ENCODE peak calls at places on chromosomes 6 and 20, in six cellular contexts. One of them, this sample, is unnamed.

GRCh38 chr6:145891126-145891525 is 73.0 kb downstream of the SHPRH start:
- DNase-seq in heart right ventricle: no peak
- DNase-seq in mesendoderm: no peak
- DNase-seq in CD8-positive, alpha-beta T cell: no peak
- DNase-seq in fibroblast of lung: peak
- DNase-seq in DND-41: no peak
- DNase-seq in this sample: no peak

GRCh38 chr20:47610247-47610944 is 108.7 kb downstream of the NCOA3 start:
- DNase-seq in heart right ventricle: peak
- DNase-seq in mesendoderm: peak
- DNase-seq in CD8-positive, alpha-beta T cell: peak
- DNase-seq in fibroblast of lung: peak
- DNase-seq in DND-41: no peak
- DNase-seq in this sample: no peak

GRCh38 chr6:99761701-99762100 is 155.1 kb downstream of the PRDM13 start:
- DNase-seq in heart right ventricle: no peak
- DNase-seq in mesendoderm: no peak
- DNase-seq in CD8-positive, alpha-beta T cell: no peak
- DNase-seq in fibroblast of lung: no peak
- DNase-seq in DND-41: no peak
- DNase-seq in this sample: no peak

GRCh38 chr6:111357680-111358079 is 125.3 kb downstream of the REV3L start:
- DNase-seq in heart right ventricle: no peak
- DNase-seq in mesendoderm: no peak
- DNase-seq in CD8-positive, alpha-beta T cell: no peak
- DNase-seq in fibroblast of lung: peak
- DNase-seq in DND-41: no peak
- DNase-seq in this sample: no peak

GRCh38 chr6:137497722-137498463 is 3.7 kb upstream of the OLIG3 start:
- DNase-seq in heart right ventricle: no peak
- DNase-seq in mesendoderm: no peak
- DNase-seq in CD8-positive, alpha-beta T cell: no peak
- DNase-seq in fibroblast of lung: no peak
- DNase-seq in DND-41: no peak
- DNase-seq in this sample: no peak

GRCh38 chr20:57953638-57954037 is 243.8 kb upstream of the PMEPA1 start:
- DNase-seq in heart right ventricle: no peak
- DNase-seq in mesendoderm: no peak
- DNase-seq in CD8-positive, alpha-beta T cell: no peak
- DNase-seq in fibroblast of lung: peak
- DNase-seq in DND-41: no peak
- DNase-seq in this sample: no peak

GRCh38 chr20:49510562-49511117 is 28.2 kb upstream of the KCNB1 start:
- DNase-seq in heart right ventricle: peak
- DNase-seq in mesendoderm: no peak
- DNase-seq in CD8-positive, alpha-beta T cell: no peak
- DNase-seq in fibroblast of lung: peak
- DNase-seq in DND-41: no peak
- DNase-seq in this sample: no peak

GRCh38 chr6:166907373-166907841 is 48.9 kb downstream of the RNASET2 start:
- DNase-seq in heart right ventricle: no peak
- DNase-seq in mesendoderm: no peak
- DNase-seq in CD8-positive, alpha-beta T cell: no peak
- DNase-seq in fibroblast of lung: no peak
- DNase-seq in DND-41: peak
- DNase-seq in this sample: no peak

GRCh38 chr20:4073852-4074741 is 58.7 kb upstream of the RNF24 start:
- DNase-seq in heart right ventricle: no peak
- DNase-seq in mesendoderm: no peak
- DNase-seq in CD8-positive, alpha-beta T cell: no peak
- DNase-seq in fibroblast of lung: no peak
- DNase-seq in DND-41: no peak
- DNase-seq in this sample: no peak

GRCh38 chr20:56359212-56360132 is 698 bp downstream of the FAM210B start:
- DNase-seq in heart right ventricle: peak
- DNase-seq in mesendoderm: peak
- DNase-seq in CD8-positive, alpha-beta T cell: no peak
- DNase-seq in fibroblast of lung: peak
- DNase-seq in DND-41: no peak
- DNase-seq in this sample: no peak

GRCh38 chr6:46626228-46626909 is 26.2 kb downstream of the CYP39A1 start:
- DNase-seq in heart right ventricle: peak
- DNase-seq in mesendoderm: peak
- DNase-seq in CD8-positive, alpha-beta T cell: no peak
- DNase-seq in fibroblast of lung: no peak
- DNase-seq in DND-41: no peak
- DNase-seq in this sample: peak

GRCh38 chr6:3109755-3110154 is 8.8 kb upstream of the BPHL start:
- DNase-seq in heart right ventricle: no peak
- DNase-seq in mesendoderm: no peak
- DNase-seq in CD8-positive, alpha-beta T cell: no peak
- DNase-seq in fibroblast of lung: no peak
- DNase-seq in DND-41: no peak
- DNase-seq in this sample: no peak

GRCh38 chr6:161100072-161100471 is 108.5 kb downstream of the MAP3K4 start:
- DNase-seq in heart right ventricle: no peak
- DNase-seq in mesendoderm: no peak
- DNase-seq in CD8-positive, alpha-beta T cell: no peak
- DNase-seq in fibroblast of lung: no peak
- DNase-seq in DND-41: no peak
- DNase-seq in this sample: no peak

GRCh38 chr6:157935786-157936185 is 45.9 kb upstream of the SYNJ2 start:
- DNase-seq in heart right ventricle: no peak
- DNase-seq in mesendoderm: no peak
- DNase-seq in CD8-positive, alpha-beta T cell: no peak
- DNase-seq in fibroblast of lung: no peak
- DNase-seq in DND-41: no peak
- DNase-seq in this sample: no peak

GRCh38 chr20:33908351-33908750 is 85.4 kb upstream of the RALY start:
- DNase-seq in heart right ventricle: no peak
- DNase-seq in mesendoderm: peak
- DNase-seq in CD8-positive, alpha-beta T cell: no peak
- DNase-seq in fibroblast of lung: no peak
- DNase-seq in DND-41: no peak
- DNase-seq in this sample: no peak

GRCh38 chr20:60851826-60852704 is 400.0 kb upstream of the CDH4 start:
- DNase-seq in heart right ventricle: no peak
- DNase-seq in mesendoderm: peak
- DNase-seq in CD8-positive, alpha-beta T cell: no peak
- DNase-seq in fibroblast of lung: no peak
- DNase-seq in DND-41: peak
- DNase-seq in this sample: peak

GRCh38 chr20:63242736-63243135 is 7.0 kb downstream of the BIRC7 start:
- DNase-seq in heart right ventricle: no peak
- DNase-seq in mesendoderm: no peak
- DNase-seq in CD8-positive, alpha-beta T cell: no peak
- DNase-seq in fibroblast of lung: no peak
- DNase-seq in DND-41: no peak
- DNase-seq in this sample: no peak

GRCh38 chr6:41503841-41504525 is 42.2 kb upstream of the FOXP4 start:
- DNase-seq in heart right ventricle: no peak
- DNase-seq in mesendoderm: peak
- DNase-seq in CD8-positive, alpha-beta T cell: no peak
- DNase-seq in fibroblast of lung: peak
- DNase-seq in DND-41: no peak
- DNase-seq in this sample: no peak

GRCh38 chr6:13038315-13039261 is 289.7 kb downstream of the TBC1D7 start:
- DNase-seq in heart right ventricle: peak
- DNase-seq in mesendoderm: no peak
- DNase-seq in CD8-positive, alpha-beta T cell: no peak
- DNase-seq in fibroblast of lung: no peak
- DNase-seq in DND-41: no peak
- DNase-seq in this sample: no peak

GRCh38 chr6:71082033-71082620 is 125.3 kb upstream of the B3GAT2 start:
- DNase-seq in heart right ventricle: no peak
- DNase-seq in mesendoderm: no peak
- DNase-seq in CD8-positive, alpha-beta T cell: no peak
- DNase-seq in fibroblast of lung: peak
- DNase-seq in DND-41: no peak
- DNase-seq in this sample: no peak

GRCh38 chr6:71079707-71080106 is 122.8 kb upstream of the B3GAT2 start:
- DNase-seq in heart right ventricle: no peak
- DNase-seq in mesendoderm: no peak
- DNase-seq in CD8-positive, alpha-beta T cell: no peak
- DNase-seq in fibroblast of lung: peak
- DNase-seq in DND-41: no peak
- DNase-seq in this sample: no peak

GRCh38 chr6:71080793-71081192 is 123.9 kb upstream of the B3GAT2 start:
- DNase-seq in heart right ventricle: peak
- DNase-seq in mesendoderm: no peak
- DNase-seq in CD8-positive, alpha-beta T cell: no peak
- DNase-seq in fibroblast of lung: peak
- DNase-seq in DND-41: no peak
- DNase-seq in this sample: no peak

GRCh38 chr6:71080151-71080550 is 123.3 kb upstream of the B3GAT2 start:
- DNase-seq in heart right ventricle: no peak
- DNase-seq in mesendoderm: no peak
- DNase-seq in CD8-positive, alpha-beta T cell: no peak
- DNase-seq in fibroblast of lung: peak
- DNase-seq in DND-41: no peak
- DNase-seq in this sample: no peak

GRCh38 chr6:71077655-71078054 is 120.8 kb upstream of the B3GAT2 start:
- DNase-seq in heart right ventricle: no peak
- DNase-seq in mesendoderm: no peak
- DNase-seq in CD8-positive, alpha-beta T cell: no peak
- DNase-seq in fibroblast of lung: no peak
- DNase-seq in DND-41: no peak
- DNase-seq in this sample: no peak
- H3K4me3 ChIP-seq in heart right ventricle: no peak
- H3K4me3 ChIP-seq in mesendoderm: no peak
- H3K4me3 ChIP-seq in CD8-positive, alpha-beta T cell: no peak
- H3K4me3 ChIP-seq in fibroblast of lung: no peak
- H3K4me3 ChIP-seq in DND-41: no peak
- H3K4me3 ChIP-seq in this sample: no peak

DNA sequence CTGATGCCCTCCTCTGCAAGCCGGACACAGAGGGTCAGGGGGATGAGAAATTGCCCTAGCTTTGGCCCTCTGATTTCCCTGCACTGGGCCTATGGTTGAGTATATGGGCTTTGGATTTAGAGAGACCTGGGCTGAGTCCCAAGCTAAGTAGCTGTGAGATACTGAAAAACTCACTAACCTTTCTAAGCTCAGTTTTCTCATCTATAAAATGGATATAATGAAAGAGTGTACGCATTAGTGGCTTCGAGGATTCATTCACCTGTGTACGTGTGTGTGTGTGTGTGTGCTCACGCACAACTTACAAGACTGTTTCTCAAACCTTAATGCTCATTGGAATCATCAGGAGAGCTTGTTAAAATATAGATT is 12.7 kb upstream of the RBPJL start:
- DNase-seq in heart right ventricle: no peak
- DNase-seq in mesendoderm: no peak
- DNase-seq in CD8-positive, alpha-beta T cell: no peak
- DNase-seq in fibroblast of lung: no peak
- DNase-seq in DND-41: no peak
- DNase-seq in this sample: no peak
- H3K4me3 ChIP-seq in heart right ventricle: no peak
- H3K4me3 ChIP-seq in mesendoderm: no peak
- H3K4me3 ChIP-seq in CD8-positive, alpha-beta T cell: peak
- H3K4me3 ChIP-seq in fibroblast of lung: peak
- H3K4me3 ChIP-seq in DND-41: no peak
- H3K4me3 ChIP-seq in this sample: no peak

GRCh38 chr6:156741287-156742073 is 35.7 kb upstream of the ARID1B start:
- DNase-seq in heart right ventricle: no peak
- DNase-seq in mesendoderm: no peak
- DNase-seq in CD8-positive, alpha-beta T cell: no peak
- DNase-seq in fibroblast of lung: no peak
- DNase-seq in DND-41: no peak
- DNase-seq in this sample: no peak
- H3K4me3 ChIP-seq in heart right ventricle: no peak
- H3K4me3 ChIP-seq in mesendoderm: no peak
- H3K4me3 ChIP-seq in CD8-positive, alpha-beta T cell: no peak
- H3K4me3 ChIP-seq in fibroblast of lung: no peak
- H3K4me3 ChIP-seq in DND-41: no peak
- H3K4me3 ChIP-seq in this sample: no peak

DNA sequence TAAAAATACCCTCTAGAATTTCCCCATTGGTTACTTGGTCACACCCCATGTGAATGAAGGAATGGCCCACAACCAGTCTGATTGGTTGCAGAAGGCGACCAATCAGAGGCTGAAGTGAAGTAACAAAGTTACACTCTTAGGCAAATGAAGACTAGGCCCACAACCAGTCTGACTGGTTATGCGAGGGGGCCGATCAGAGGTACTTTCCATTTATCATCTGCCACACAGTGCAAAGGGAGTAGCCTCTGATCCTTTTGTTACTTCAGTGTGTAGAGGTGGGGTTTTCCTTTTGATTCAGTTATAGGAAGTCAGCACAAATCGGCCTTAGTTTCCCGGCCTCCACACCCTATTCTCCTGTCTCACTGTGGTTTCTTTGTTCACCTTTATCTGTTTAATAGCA is 61.2 kb upstream of the SGK1 start:
- DNase-seq in heart right ventricle: peak
- DNase-seq in mesendoderm: peak
- DNase-seq in CD8-positive, alpha-beta T cell: no peak
- DNase-seq in fibroblast of lung: no peak
- DNase-seq in DND-41: no peak
- DNase-seq in this sample: no peak
- H3K4me3 ChIP-seq in heart right ventricle: no peak
- H3K4me3 ChIP-seq in mesendoderm: no peak
- H3K4me3 ChIP-seq in CD8-positive, alpha-beta T cell: no peak
- H3K4me3 ChIP-seq in fibroblast of lung: no peak
- H3K4me3 ChIP-seq in DND-41: no peak
- H3K4me3 ChIP-seq in this sample: no peak

GRCh38 chr6:112620832-112621569 is 273.9 kb downstream of the RFPL4B start:
- DNase-seq in heart right ventricle: no peak
- DNase-seq in mesendoderm: no peak
- DNase-seq in CD8-positive, alpha-beta T cell: no peak
- DNase-seq in fibroblast of lung: peak
- DNase-seq in DND-41: no peak
- DNase-seq in this sample: no peak

GRCh38 chr6:112622036-112622435 is 274.9 kb downstream of the RFPL4B start:
- DNase-seq in heart right ventricle: no peak
- DNase-seq in mesendoderm: no peak
- DNase-seq in CD8-positive, alpha-beta T cell: no peak
- DNase-seq in fibroblast of lung: no peak
- DNase-seq in DND-41: no peak
- DNase-seq in this sample: no peak

DNA sequence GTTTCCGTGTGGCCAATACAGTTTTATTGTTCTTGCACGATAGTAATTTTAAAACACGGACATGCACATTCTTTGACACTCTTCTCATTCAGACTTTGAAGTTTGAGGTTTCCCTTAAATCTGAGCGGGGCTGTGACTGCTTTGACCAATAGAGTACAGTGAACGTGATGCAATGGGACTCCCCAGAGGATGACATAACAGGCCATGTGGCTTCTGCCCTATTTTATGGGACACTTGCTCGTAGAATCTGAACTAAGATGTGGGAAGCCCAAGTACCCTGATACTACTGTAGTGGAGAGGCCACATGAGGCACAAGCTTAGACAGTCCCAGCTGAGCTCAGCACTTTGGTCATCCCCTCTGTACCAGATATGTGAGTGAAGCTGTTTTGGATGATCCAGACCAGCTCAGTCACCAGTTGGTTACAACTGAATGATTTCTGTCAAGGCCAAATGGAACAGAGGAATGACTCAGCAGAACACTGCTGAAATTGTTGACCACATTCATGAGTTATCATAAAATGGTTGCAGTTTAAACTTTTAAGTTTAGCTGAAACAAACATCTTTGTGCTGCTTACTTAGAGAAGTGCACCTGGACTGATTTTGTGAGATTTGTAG is 279.4 kb downstream of the RFPL4B start:
- DNase-seq in heart right ventricle: no peak
- DNase-seq in mesendoderm: no peak
- DNase-seq in CD8-positive, alpha-beta T cell: no peak
- DNase-seq in fibroblast of lung: peak
- DNase-seq in DND-41: no peak
- DNase-seq in this sample: no peak
- H3K4me3 ChIP-seq in heart right ventricle: no peak
- H3K4me3 ChIP-seq in mesendoderm: no peak
- H3K4me3 ChIP-seq in CD8-positive, alpha-beta T cell: no peak
- H3K4me3 ChIP-seq in fibroblast of lung: no peak
- H3K4me3 ChIP-seq in DND-41: no peak
- H3K4me3 ChIP-seq in this sample: no peak